ENCODE peak calls at places on chromosomes 7 and 10, in nine cellular contexts. I, R, W, H, P, J, X, O and L are unnamed samples.

GRCh38 chr10:1074748-1075358 is 18.7 kb downstream of the WDR37 start:
- DNase-seq in W (no peak), P (no peak), J (no peak), I (no peak), H (peak; percentile 33), R (no peak), X (no peak), O (no peak), L (no peak)

GRCh38 chr7:127598318-127598717 is 4.8 kb downstream of the FSCN3 start:
- DNase-seq in O (no peak), X (no peak), R (no peak), H (peak; percentile 6), I (no peak), J (no peak), P (no peak), W (no peak), L (no peak)

GRCh38 chr10:86940677-86941076 is 16.7 kb downstream of the MMRN2 start:
- DNase-seq in I (no peak), R (no peak), O (no peak), X (no peak), P (no peak), J (no peak), W (no peak), H (no peak), L (no peak)

GRCh38 chr7:155428171-155428834 is 29.6 kb upstream of the EN2 start:
- DNase-seq in X (no peak), J (no peak), P (no peak), I (no peak), W (no peak), O (no peak), H (no peak), R (no peak), L (no peak)

GRCh38 chr10:114925675-114926204 is 12.3 kb upstream of the TRUB1 start:
- DNase-seq in I (no peak), O (peak; percentile 21), P (no peak), H (peak; percentile 54), X (peak; percentile 41), R (no peak), J (no peak), W (no peak), L (no peak)

GRCh38 chr10:76543655-76544054 is 1094.0 kb downstream of the KCNMA1 start:
- DNase-seq in H (no peak), X (peak; percentile 30), O (no peak), J (no peak), W (peak; percentile 61), P (no peak), R (no peak), I (no peak), L (no peak)

GRCh38 chr10:54159924-54160323 is 641.1 kb downstream of the PCDH15 start:
- DNase-seq in P (no peak), I (no peak), J (no peak), H (no peak), O (no peak), W (no peak), X (no peak), R (no peak), L (no peak)

GRCh38 chr7:27423821-27424220 is 181.2 kb downstream of the EVX1 start:
- DNase-seq in W (no peak), J (no peak), P (no peak), H (no peak), R (no peak), X (no peak), I (no peak), O (no peak), L (no peak)

GRCh38 chr10:24952701-24953349 is 419 bp upstream of the PRTFDC1 start:
- DNase-seq in P (no peak), J (peak; percentile 43), H (peak; percentile 32), X (peak; percentile 56), I (peak; percentile 14), R (peak; percentile 42), W (peak; percentile 78), O (peak; percentile 39), L (no peak)

GRCh38 chr7:94276797-94277196 is 117.9 kb upstream of the COL1A2 start:
- DNase-seq in O (peak; percentile 12), W (no peak), X (peak; percentile 59), R (no peak), I (peak; percentile 39), J (no peak), P (no peak), H (no peak), L (no peak)

GRCh38 chr10:122292376-122292775 is 21.3 kb downstream of the BTBD16 start:
- DNase-seq in W (peak; percentile 5), H (no peak), X (no peak), R (no peak), O (no peak), P (no peak), J (no peak), I (no peak), L (no peak)

GRCh38 chr7:152502813-152503790 is 67.3 kb upstream of the KMT2C start:
- DNase-seq in W (no peak), H (no peak), I (no peak), P (no peak), J (no peak), R (no peak), X (no peak), O (no peak), L (no peak)

GRCh38 chr7:85104432-85105205 is 82.2 kb downstream of the SEMA3D start:
- DNase-seq in P (no peak), R (no peak), W (no peak), I (no peak), O (no peak), J (no peak), H (no peak), X (peak; percentile 33), L (no peak)

GRCh38 chr7:19290936-19291335 is 145.7 kb upstream of the FERD3L start:
- DNase-seq in P (no peak), R (no peak), H (no peak), O (no peak), W (no peak), J (no peak), X (peak; percentile 3), I (no peak), L (no peak)

GRCh38 chr10:184911-185310 is 49.7 kb downstream of the ZMYND11 start:
- DNase-seq in O (no peak), I (no peak), P (no peak), R (no peak), J (no peak), H (no peak), W (no peak), X (peak; percentile 59), L (no peak)

GRCh38 chr7:133355325-133355708 is 102.4 kb downstream of the EXOC4 start:
- DNase-seq in I (no peak), R (no peak), P (no peak), J (no peak), O (no peak), H (no peak), X (peak; percentile 93), W (no peak), L (no peak)

GRCh38 chr7:2066251-2066919 is 166.4 kb downstream of the MAD1L1 start:
- DNase-seq in P (no peak), R (no peak), H (peak; percentile 72), O (no peak), W (no peak), X (no peak), I (no peak), J (no peak), L (no peak)

GRCh38 chr7:29337628-29338116 is 143.1 kb downstream of the CHN2 start:
- DNase-seq in I (no peak), P (no peak), R (no peak), W (no peak), O (no peak), H (peak; percentile 27), J (peak; percentile 22), X (no peak), L (no peak)

GRCh38 chr7:25638590-25638989 is 410.3 kb upstream of the NPVF start:
- DNase-seq in W (no peak), I (no peak), O (no peak), R (no peak), J (no peak), P (no peak), X (no peak), H (no peak), L (no peak)
- H3K27ac ChIP-seq in W (no peak overlapping the region), I (no peak overlapping the region), O (no peak overlapping the region), R (peak overlapping the region; percentile 63), J (no peak overlapping the region), P (peak overlapping the region; percentile 49), X (no peak overlapping the region), H (no peak overlapping the region), L (no peak overlapping the region)

GRCh38 chr10:98456043-98456570 is 9.4 kb upstream of the HPS1 start:
- DNase-seq in X (no peak), R (no peak), I (no peak), H (no peak), P (no peak), J (no peak), W (no peak), O (no peak), L (no peak)
- H3K27ac ChIP-seq in X (no peak overlapping the region), R (no peak overlapping the region), I (no peak overlapping the region), H (no peak overlapping the region), P (no peak overlapping the region), J (no peak overlapping the region), W (no peak overlapping the region), O (no peak overlapping the region), L (no peak overlapping the region)

GRCh38 chr10:58771850-58772249 is 259.2 kb downstream of the BICC1 start:
- DNase-seq in J (no peak), P (no peak), X (no peak), I (no peak), R (no peak), O (no peak), W (no peak), H (no peak), L (no peak)
- H3K27ac ChIP-seq in J (no peak overlapping the region), P (no peak overlapping the region), X (no peak overlapping the region), I (no peak overlapping the region), R (peak overlapping the region; percentile 34), O (no peak overlapping the region), W (peak overlapping the region; percentile 32), H (no peak overlapping the region), L (no peak overlapping the region)

GRCh38 chr10:4229106-4229505 is 444.1 kb upstream of the KLF6 start:
- DNase-seq in X (no peak), W (no peak), P (no peak), O (no peak), R (no peak), J (no peak), I (no peak), H (no peak), L (no peak)
- H3K27ac ChIP-seq in X (no peak overlapping the region), W (no peak overlapping the region), P (no peak overlapping the region), O (no peak overlapping the region), R (no peak overlapping the region), J (no peak overlapping the region), I (no peak overlapping the region), H (no peak overlapping the region), L (no peak overlapping the region)